ENCODE peak calls at places on chromosomes 3 and 15, in eight cellular contexts. S, X, H, Z, A, F, I and U are unnamed samples.

GRCh38 chr3:33704891-33705290 is 13.2 kb downstream of the CLASP2 start:
- DNase-seq in S (no peak), X (no peak), H (no peak), Z (no peak), A (no peak), F (no peak), I (no peak), U (peak)

GRCh38 chr15:67120839-67121540 is 55.6 kb downstream of the SMAD3 start:
- DNase-seq in S (peak), X (peak), H (no peak), Z (peak), A (no peak), F (peak), I (peak), U (peak)

GRCh38 chr3:31979006-31979697 is 1.9 kb downstream of the OSBPL10 start:
- DNase-seq in S (no peak), X (no peak), H (no peak), Z (no peak), A (no peak), F (no peak), I (no peak), U (peak)

GRCh38 chr3:46561511-46561910 is 4.6 kb downstream of the LRRC2 start:
- DNase-seq in S (no peak), X (no peak), H (no peak), Z (no peak), A (no peak), F (no peak), I (no peak), U (no peak)

GRCh38 chr3:56915969-56916586 is 114.3 kb upstream of the ARHGEF3 start:
- DNase-seq in S (no peak), X (peak), H (no peak), Z (peak), A (no peak), F (peak), I (no peak), U (no peak)

GRCh38 chr3:172543884-172544283 is 20.7 kb upstream of the TNFSF10 start:
- DNase-seq in S (no peak), X (no peak), H (no peak), Z (no peak), A (no peak), F (no peak), I (no peak), U (no peak)

GRCh38 chr3:186979837-186980236 is 49.5 kb downstream of the ST6GAL1 start:
- DNase-seq in S (no peak), X (no peak), H (peak), Z (no peak), A (no peak), F (no peak), I (no peak), U (peak)

GRCh38 chr3:25420168-25420567 is 7.9 kb upstream of the RARB start:
- DNase-seq in S (no peak), X (no peak), H (no peak), Z (no peak), A (no peak), F (no peak), I (no peak), U (no peak)

GRCh38 chr15:63553388-63553791 is 43.8 kb upstream of the FBXL22 start:
- DNase-seq in S (peak), X (no peak), H (peak), Z (no peak), A (no peak), F (no peak), I (peak), U (peak)

GRCh38 chr15:77856718-77857346 is 220.7 kb downstream of the TBC1D2B start:
- DNase-seq in S (no peak), X (no peak), H (no peak), Z (no peak), A (peak), F (no peak), I (no peak), U (peak)

GRCh38 chr15:82664021-82664420 is 16.9 kb upstream of the CPEB1 start:
- DNase-seq in S (no peak), X (no peak), H (no peak), Z (no peak), A (no peak), F (no peak), I (no peak), U (no peak)

GRCh38 chr3:48187579-48188265 is 495 bp downstream of the CDC25A start:
- DNase-seq in S (peak), X (no peak), H (no peak), Z (no peak), A (no peak), F (no peak), I (no peak), U (peak)